ENCODE peak calls at places on chromosomes 13 and 19, in six cellular contexts. One of them, this sample, is unnamed. For H3K36me3 and H3K4me1, the result is how much of the 10 kb centered on the place peaks cover.

GRCh38 chr13:110869231-110869804 is 45.6 kb downstream of the ANKRD10 start:
- DNase-seq in H1: no peak
- DNase-seq in CD8-positive, alpha-beta memory T cell: no peak
- DNase-seq in Peyer's patch: no peak
- DNase-seq in thoracic aorta: no peak
- DNase-seq in esophagus muscularis mucosa: no peak
- DNase-seq in this sample: no peak

GRCh38 chr13:52850396-52851152 is 2.1 kb upstream of the PCDH8 start:
- DNase-seq in thoracic aorta: peak
- DNase-seq in CD8-positive, alpha-beta memory T cell: no peak
- DNase-seq in H1: peak
- DNase-seq in esophagus muscularis mucosa: no peak
- DNase-seq in Peyer's patch: peak
- DNase-seq in this sample: no peak

GRCh38 chr19:50796634-50797428 is 6.6 kb downstream of the ACP4 start:
- DNase-seq in thoracic aorta: no peak
- DNase-seq in H1: no peak
- DNase-seq in CD8-positive, alpha-beta memory T cell: no peak
- DNase-seq in esophagus muscularis mucosa: no peak
- DNase-seq in Peyer's patch: no peak
- DNase-seq in this sample: no peak

GRCh38 chr13:46296920-46297319 is 85.2 kb downstream of the LRRC63 start:
- DNase-seq in Peyer's patch: no peak
- DNase-seq in esophagus muscularis mucosa: no peak
- DNase-seq in thoracic aorta: no peak
- DNase-seq in H1: no peak
- DNase-seq in CD8-positive, alpha-beta memory T cell: no peak
- DNase-seq in this sample: no peak

GRCh38 chr19:16588089-16588823 is 16.0 kb upstream of the SLC35E1 start:
- DNase-seq in Peyer's patch: no peak
- DNase-seq in H1: no peak
- DNase-seq in CD8-positive, alpha-beta memory T cell: peak
- DNase-seq in thoracic aorta: no peak
- DNase-seq in esophagus muscularis mucosa: no peak
- DNase-seq in this sample: peak

GRCh38 chr13:50170447-50171037 is 155.3 kb downstream of the KCNRG start:
- DNase-seq in esophagus muscularis mucosa: no peak
- DNase-seq in H1: no peak
- DNase-seq in Peyer's patch: no peak
- DNase-seq in thoracic aorta: no peak
- DNase-seq in CD8-positive, alpha-beta memory T cell: no peak
- DNase-seq in this sample: no peak

GRCh38 chr13:22332411-22332810 is 661.5 kb downstream of the FGF9 start:
- DNase-seq in H1: no peak
- DNase-seq in esophagus muscularis mucosa: no peak
- DNase-seq in Peyer's patch: no peak
- DNase-seq in CD8-positive, alpha-beta memory T cell: no peak
- DNase-seq in thoracic aorta: no peak
- DNase-seq in this sample: no peak

GRCh38 chr13:106567421-106568224 is at the start of gene ARGLU1:
- DNase-seq in Peyer's patch: peak
- DNase-seq in thoracic aorta: peak
- DNase-seq in esophagus muscularis mucosa: peak
- DNase-seq in H1: peak
- DNase-seq in CD8-positive, alpha-beta memory T cell: peak
- DNase-seq in this sample: peak

GRCh38 chr13:50290186-50290585 is 274.9 kb downstream of the KCNRG start:
- DNase-seq in esophagus muscularis mucosa: no peak
- DNase-seq in H1: no peak
- DNase-seq in Peyer's patch: no peak
- DNase-seq in CD8-positive, alpha-beta memory T cell: no peak
- DNase-seq in thoracic aorta: no peak
- DNase-seq in this sample: no peak

GRCh38 chr19:44684892-44685847 is 13.8 kb upstream of the CEACAM16 start:
- DNase-seq in Peyer's patch: no peak
- DNase-seq in esophagus muscularis mucosa: no peak
- DNase-seq in thoracic aorta: peak
- DNase-seq in CD8-positive, alpha-beta memory T cell: no peak
- DNase-seq in H1: no peak
- DNase-seq in this sample: no peak

GRCh38 chr19:33193864-33194362 is at the start of gene LRP3:
- DNase-seq in thoracic aorta: no peak
- DNase-seq in CD8-positive, alpha-beta memory T cell: no peak
- DNase-seq in Peyer's patch: peak
- DNase-seq in H1: no peak
- DNase-seq in esophagus muscularis mucosa: no peak
- DNase-seq in this sample: no peak

DNA sequence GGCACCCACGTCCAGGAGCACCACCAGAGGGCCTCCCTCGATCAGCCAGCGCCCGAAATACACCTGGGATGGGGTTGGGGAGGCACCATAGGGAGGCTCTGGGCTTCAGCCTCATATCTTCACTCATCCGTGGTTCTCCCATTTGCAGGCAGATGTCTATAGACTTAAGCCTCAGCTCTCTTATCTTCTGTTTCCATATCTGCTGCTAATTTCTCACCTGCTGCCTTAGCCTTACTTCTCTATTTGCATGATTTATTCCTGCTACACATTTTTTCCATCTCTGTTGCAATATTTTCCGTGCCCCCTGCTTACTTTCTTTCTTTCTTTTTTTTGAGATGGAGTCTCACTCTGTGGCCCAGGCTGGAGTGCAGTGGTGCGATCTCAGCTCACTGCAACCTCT is 5.8 kb downstream of the GYS1 start:
- DNase-seq in thoracic aorta: no peak
- DNase-seq in CD8-positive, alpha-beta memory T cell: no peak
- DNase-seq in H1: no peak
- DNase-seq in esophagus muscularis mucosa: no peak
- DNase-seq in Peyer's patch: no peak
- DNase-seq in this sample: no peak
- H3K36me3 ChIP-seq in thoracic aorta: half or more
- H3K36me3 ChIP-seq in CD8-positive, alpha-beta memory T cell: under half
- H3K36me3 ChIP-seq in H1: under half
- H3K36me3 ChIP-seq in esophagus muscularis mucosa: half or more
- H3K36me3 ChIP-seq in Peyer's patch: under half
- H3K36me3 ChIP-seq in this sample: under half

GRCh38 chr19:2207008-2207407 is 29.1 kb downstream of the PLEKHJ1 start:
- DNase-seq in Peyer's patch: no peak
- DNase-seq in H1: no peak
- DNase-seq in esophagus muscularis mucosa: no peak
- DNase-seq in thoracic aorta: no peak
- DNase-seq in CD8-positive, alpha-beta memory T cell: no peak
- DNase-seq in this sample: no peak

GRCh38 chr19:2208975-2209374 is 27.2 kb downstream of the PLEKHJ1 start:
- DNase-seq in thoracic aorta: no peak
- DNase-seq in H1: no peak
- DNase-seq in CD8-positive, alpha-beta memory T cell: no peak
- DNase-seq in esophagus muscularis mucosa: no peak
- DNase-seq in Peyer's patch: no peak
- DNase-seq in this sample: no peak

GRCh38 chr19:2209408-2209807 is 26.7 kb downstream of the PLEKHJ1 start:
- DNase-seq in thoracic aorta: no peak
- DNase-seq in Peyer's patch: no peak
- DNase-seq in CD8-positive, alpha-beta memory T cell: no peak
- DNase-seq in esophagus muscularis mucosa: no peak
- DNase-seq in H1: no peak
- DNase-seq in this sample: no peak

GRCh38 chr19:2210206-2210605 is 25.9 kb downstream of the PLEKHJ1 start:
- DNase-seq in CD8-positive, alpha-beta memory T cell: no peak
- DNase-seq in thoracic aorta: no peak
- DNase-seq in Peyer's patch: no peak
- DNase-seq in H1: no peak
- DNase-seq in esophagus muscularis mucosa: no peak
- DNase-seq in this sample: no peak

DNA sequence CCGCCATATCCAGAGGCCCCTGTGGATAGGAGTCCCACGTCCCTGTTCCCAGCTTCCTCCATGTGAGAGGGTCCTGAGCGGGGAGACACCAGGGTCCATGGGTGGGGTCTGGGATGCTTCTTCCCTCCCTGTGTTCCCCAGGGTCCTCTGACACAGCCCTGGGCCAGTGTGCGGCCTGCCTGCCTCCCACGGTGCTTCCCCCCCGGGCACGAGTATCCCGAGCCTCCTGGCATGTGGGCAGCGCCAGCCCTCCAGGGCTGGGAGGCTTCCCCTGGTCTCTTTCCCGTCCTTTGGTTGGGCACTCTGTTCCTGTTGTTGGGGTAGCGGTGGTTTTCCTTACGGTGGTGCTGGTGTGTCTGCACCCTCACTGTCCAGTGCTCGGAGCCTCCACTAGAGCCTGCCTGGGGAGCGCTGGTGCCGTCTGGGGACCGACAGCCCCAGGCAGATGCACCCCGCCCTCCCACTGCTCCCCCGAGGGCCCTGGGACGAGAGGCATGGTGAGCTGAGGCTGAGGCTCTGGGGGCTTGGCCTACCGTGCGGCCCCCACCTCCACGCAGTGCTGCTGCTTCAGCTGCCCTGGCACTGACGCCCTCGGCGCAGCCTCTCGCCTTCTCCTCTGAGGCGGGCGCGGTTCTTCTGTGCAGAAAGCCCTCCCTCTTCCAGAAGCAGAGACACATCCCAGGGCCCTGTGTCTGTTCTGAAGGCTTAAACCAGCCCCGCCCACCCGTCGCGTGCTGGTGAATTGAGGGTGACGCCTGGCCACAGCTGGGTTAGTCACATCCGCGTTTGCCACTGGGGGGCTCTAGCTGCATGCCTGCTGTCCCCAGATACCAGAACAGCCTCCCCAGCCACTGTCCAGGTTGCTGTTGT is 27.9 kb downstream of the PLEKHJ1 start:
- DNase-seq in Peyer's patch: peak
- DNase-seq in CD8-positive, alpha-beta memory T cell: peak
- DNase-seq in thoracic aorta: peak
- DNase-seq in esophagus muscularis mucosa: no peak
- DNase-seq in H1: peak
- DNase-seq in this sample: no peak
- H3K27ac ChIP-seq in Peyer's patch: no peak
- H3K27ac ChIP-seq in CD8-positive, alpha-beta memory T cell: no peak
- H3K27ac ChIP-seq in thoracic aorta: no peak
- H3K27ac ChIP-seq in esophagus muscularis mucosa: no peak
- H3K27ac ChIP-seq in H1: no peak
- H3K27ac ChIP-seq in this sample: no peak

DNA sequence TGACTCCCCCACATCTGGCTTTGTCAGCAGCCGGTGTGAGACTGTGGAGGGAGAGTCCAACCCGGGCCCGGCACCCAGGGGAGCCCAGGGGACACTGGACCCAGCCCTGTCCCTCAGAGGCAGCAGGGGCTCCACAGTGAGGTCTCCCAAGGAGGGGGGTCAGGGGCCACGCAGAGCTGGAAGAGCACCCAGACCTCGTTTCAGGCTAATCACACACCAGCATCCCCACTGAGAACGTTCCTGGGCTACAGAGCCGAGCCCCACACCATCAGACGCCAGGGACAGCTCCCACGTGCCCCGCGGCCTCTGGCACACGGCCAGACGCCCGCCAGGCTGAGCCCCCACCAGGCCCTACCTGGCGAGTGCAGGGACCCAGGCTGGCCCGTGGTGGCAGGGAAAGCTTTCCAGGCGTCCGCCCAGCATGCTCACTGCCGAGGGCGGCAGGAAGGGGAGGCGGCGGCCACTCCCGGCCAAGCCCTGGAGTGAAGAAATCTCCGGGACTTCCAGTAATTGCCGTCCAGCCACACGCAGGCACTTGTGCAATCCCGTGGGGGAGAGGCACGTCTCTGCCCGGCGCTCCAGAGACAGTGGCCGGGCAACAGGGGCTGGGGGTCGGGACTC is 19.2 kb downstream of the SBNO2 start:
- DNase-seq in H1: no peak
- DNase-seq in Peyer's patch: peak
- DNase-seq in CD8-positive, alpha-beta memory T cell: no peak
- DNase-seq in thoracic aorta: peak
- DNase-seq in esophagus muscularis mucosa: no peak
- DNase-seq in this sample: no peak
- H3K4me1 ChIP-seq in H1: under half
- H3K4me1 ChIP-seq in Peyer's patch: under half
- H3K4me1 ChIP-seq in CD8-positive, alpha-beta memory T cell: under half
- H3K4me1 ChIP-seq in thoracic aorta: under half
- H3K4me1 ChIP-seq in esophagus muscularis mucosa: half or more
- H3K4me1 ChIP-seq in this sample: under half

DNA sequence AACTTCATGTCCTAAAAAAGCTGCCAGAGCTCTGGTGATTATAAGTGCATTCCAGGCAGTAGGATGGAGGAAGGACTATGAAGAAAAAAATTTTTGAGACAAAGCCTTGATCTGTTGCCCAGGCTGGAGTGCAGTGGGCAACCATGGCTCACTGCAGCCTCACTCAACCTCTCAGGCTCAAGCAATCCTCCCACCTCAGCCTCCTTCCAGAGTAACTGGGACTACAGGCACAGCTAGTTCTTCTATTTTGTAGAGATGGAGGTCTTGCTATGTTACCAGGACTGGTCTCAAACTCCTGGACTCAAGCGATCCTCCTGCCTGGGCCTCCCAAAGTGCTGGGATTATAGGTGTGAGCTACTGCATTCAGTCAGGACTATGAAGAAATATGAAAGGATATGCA is 161.2 kb downstream of the IRS2 start:
- DNase-seq in Peyer's patch: no peak
- DNase-seq in esophagus muscularis mucosa: no peak
- DNase-seq in thoracic aorta: no peak
- DNase-seq in CD8-positive, alpha-beta memory T cell: no peak
- DNase-seq in H1: no peak
- DNase-seq in this sample: no peak
- H3K36me3 ChIP-seq in Peyer's patch: under half
- H3K36me3 ChIP-seq in esophagus muscularis mucosa: under half
- H3K36me3 ChIP-seq in thoracic aorta: under half
- H3K36me3 ChIP-seq in CD8-positive, alpha-beta memory T cell: under half
- H3K36me3 ChIP-seq in H1: under half
- H3K36me3 ChIP-seq in this sample: under half

DNA sequence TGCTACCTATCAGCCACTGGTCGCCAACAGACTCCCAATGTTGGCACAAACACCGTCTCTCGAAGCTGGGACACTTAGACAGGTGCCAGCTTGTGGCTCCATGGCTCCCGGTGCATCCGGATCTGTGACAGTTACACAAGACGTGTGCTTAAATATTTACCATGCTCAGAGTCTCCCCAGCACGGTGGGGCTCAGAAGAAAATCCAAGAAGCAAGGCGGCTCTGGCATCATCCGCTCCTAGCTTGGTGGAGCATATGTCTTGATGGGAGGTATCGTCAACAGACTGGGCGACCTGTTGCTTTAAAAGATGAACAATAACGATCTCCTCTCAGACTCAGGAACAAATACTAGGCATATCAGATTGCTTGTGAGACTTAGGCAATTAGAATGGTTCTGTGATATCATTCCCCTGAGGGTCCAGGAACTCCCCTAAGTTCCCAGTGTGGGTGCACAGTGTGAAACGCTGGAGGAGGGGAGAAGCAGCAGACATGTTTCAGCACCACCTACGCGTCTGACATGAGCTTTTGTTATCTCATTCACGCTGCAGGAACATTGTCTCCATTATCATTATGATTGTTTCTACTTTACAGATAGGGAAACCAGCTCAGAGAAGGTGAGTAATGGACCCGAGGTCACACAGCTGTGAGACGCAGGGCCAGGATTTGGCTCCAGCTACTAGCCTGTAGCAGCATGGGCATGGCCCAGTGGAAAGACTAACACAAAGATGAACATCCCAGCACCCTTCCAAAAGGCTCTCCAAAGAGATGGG is 61.7 kb downstream of the ALOX5AP start:
- DNase-seq in esophagus muscularis mucosa: no peak
- DNase-seq in Peyer's patch: no peak
- DNase-seq in H1: no peak
- DNase-seq in thoracic aorta: no peak
- DNase-seq in CD8-positive, alpha-beta memory T cell: no peak
- DNase-seq in this sample: no peak
- H3K27ac ChIP-seq in esophagus muscularis mucosa: peak
- H3K27ac ChIP-seq in Peyer's patch: no peak
- H3K27ac ChIP-seq in H1: no peak
- H3K27ac ChIP-seq in thoracic aorta: no peak
- H3K27ac ChIP-seq in CD8-positive, alpha-beta memory T cell: no peak
- H3K27ac ChIP-seq in this sample: no peak

GRCh38 chr19:3185482-3186376 is at the start of gene NCLN:
- DNase-seq in thoracic aorta: peak
- DNase-seq in Peyer's patch: peak
- DNase-seq in CD8-positive, alpha-beta memory T cell: peak
- DNase-seq in esophagus muscularis mucosa: peak
- DNase-seq in H1: peak
- DNase-seq in this sample: peak
- H3K4me1 ChIP-seq in thoracic aorta: under half
- H3K4me1 ChIP-seq in Peyer's patch: under half
- H3K4me1 ChIP-seq in CD8-positive, alpha-beta memory T cell: half or more
- H3K4me1 ChIP-seq in esophagus muscularis mucosa: under half
- H3K4me1 ChIP-seq in H1: under half
- H3K4me1 ChIP-seq in this sample: half or more

This sample was measured in naive thymus-derived CD4-positive, alpha-beta T cell.